ENCODE peak calls at places on chromosomes 12 and 14, in six cellular contexts. One of them, this sample, is unnamed.

GRCh38 chr14:92670967-92671366 is 77.5 kb downstream of the LGMN start:
- DNase-seq in thoracic aorta: no peak
- DNase-seq in transverse colon: no peak
- DNase-seq in sigmoid colon: no peak
- DNase-seq in cardiac fibroblast: peak
- DNase-seq in A673: no peak
- DNase-seq in this sample: no peak

GRCh38 chr12:46244273-46244672 is 24.6 kb downstream of the SLC38A1 start:
- DNase-seq in thoracic aorta: no peak
- DNase-seq in transverse colon: no peak
- DNase-seq in sigmoid colon: no peak
- DNase-seq in A673: no peak
- DNase-seq in cardiac fibroblast: no peak
- DNase-seq in this sample: no peak

GRCh38 chr14:100677925-100678765 is 48.5 kb upstream of the DLK1 start:
- DNase-seq in A673: peak
- DNase-seq in cardiac fibroblast: no peak
- DNase-seq in transverse colon: peak
- DNase-seq in sigmoid colon: peak
- DNase-seq in thoracic aorta: no peak
- DNase-seq in this sample: no peak

GRCh38 chr12:52415870-52416750 is 10.0 kb upstream of the KRT82 start:
- DNase-seq in sigmoid colon: peak
- DNase-seq in A673: peak
- DNase-seq in cardiac fibroblast: peak
- DNase-seq in transverse colon: peak
- DNase-seq in thoracic aorta: no peak
- DNase-seq in this sample: no peak

GRCh38 chr12:107651867-107652449 is 33.6 kb upstream of the PWP1 start:
- DNase-seq in transverse colon: no peak
- DNase-seq in sigmoid colon: no peak
- DNase-seq in A673: no peak
- DNase-seq in cardiac fibroblast: no peak
- DNase-seq in thoracic aorta: no peak
- DNase-seq in this sample: no peak

GRCh38 chr14:99891900-99892299 is 98.7 kb downstream of the EML1 start:
- DNase-seq in thoracic aorta: no peak
- DNase-seq in cardiac fibroblast: no peak
- DNase-seq in sigmoid colon: no peak
- DNase-seq in A673: no peak
- DNase-seq in transverse colon: no peak
- DNase-seq in this sample: no peak

GRCh38 chr12:8081228-8081920 is 700 bp upstream of the NECAP1 start:
- DNase-seq in cardiac fibroblast: no peak
- DNase-seq in A673: no peak
- DNase-seq in thoracic aorta: no peak
- DNase-seq in sigmoid colon: no peak
- DNase-seq in transverse colon: peak
- DNase-seq in this sample: no peak

GRCh38 chr12:113684053-113684907 is 212.6 kb upstream of the LHX5 start:
- DNase-seq in transverse colon: no peak
- DNase-seq in thoracic aorta: no peak
- DNase-seq in cardiac fibroblast: peak
- DNase-seq in A673: no peak
- DNase-seq in sigmoid colon: no peak
- DNase-seq in this sample: peak

GRCh38 chr12:42802688-42803279 is 213.2 kb upstream of the PRICKLE1 start:
- DNase-seq in sigmoid colon: no peak
- DNase-seq in thoracic aorta: no peak
- DNase-seq in A673: no peak
- DNase-seq in transverse colon: no peak
- DNase-seq in cardiac fibroblast: peak
- DNase-seq in this sample: no peak

GRCh38 chr12:16605666-16606116 is 271 bp downstream of the LMO3 start:
- DNase-seq in thoracic aorta: no peak
- DNase-seq in cardiac fibroblast: peak
- DNase-seq in transverse colon: no peak
- DNase-seq in sigmoid colon: peak
- DNase-seq in A673: peak
- DNase-seq in this sample: no peak

GRCh38 chr12:124379938-124380754 is 85.3 kb downstream of the RFLNA start:
- DNase-seq in cardiac fibroblast: peak
- DNase-seq in A673: no peak
- DNase-seq in sigmoid colon: peak
- DNase-seq in thoracic aorta: peak
- DNase-seq in transverse colon: peak
- DNase-seq in this sample: no peak

GRCh38 chr12:57012600-57013465 is 3.5 kb downstream of the TAC3 start:
- DNase-seq in sigmoid colon: peak
- DNase-seq in A673: no peak
- DNase-seq in transverse colon: no peak
- DNase-seq in cardiac fibroblast: no peak
- DNase-seq in thoracic aorta: no peak
- DNase-seq in this sample: no peak
- TF ChIP-seq CTCF in sigmoid colon: no peak
- TF ChIP-seq CTCF in A673: peak
- TF ChIP-seq CTCF in transverse colon: no peak
- TF ChIP-seq CTCF in cardiac fibroblast: no peak
- TF ChIP-seq CTCF in thoracic aorta: no peak
- TF ChIP-seq CTCF in this sample: no peak

GRCh38 chr14:102510616-102511520 is 1.3 kb upstream of the ANKRD9 start:
- DNase-seq in sigmoid colon: peak
- DNase-seq in thoracic aorta: no peak
- DNase-seq in cardiac fibroblast: no peak
- DNase-seq in A673: no peak
- DNase-seq in transverse colon: peak
- DNase-seq in this sample: peak

GRCh38 chr14:102511538-102511937 is 2.0 kb upstream of the ANKRD9 start:
- DNase-seq in transverse colon: peak
- DNase-seq in A673: no peak
- DNase-seq in cardiac fibroblast: no peak
- DNase-seq in sigmoid colon: no peak
- DNase-seq in thoracic aorta: no peak
- DNase-seq in this sample: no peak

GRCh38 chr14:102508774-102509743 is 517 bp downstream of the ANKRD9 start:
- DNase-seq in sigmoid colon: peak
- DNase-seq in transverse colon: peak
- DNase-seq in cardiac fibroblast: peak
- DNase-seq in A673: peak
- DNase-seq in thoracic aorta: no peak
- DNase-seq in this sample: no peak

GRCh38 chr14:102508410-102508773 is 1.2 kb downstream of the ANKRD9 start:
- DNase-seq in cardiac fibroblast: no peak
- DNase-seq in transverse colon: peak
- DNase-seq in thoracic aorta: no peak
- DNase-seq in sigmoid colon: no peak
- DNase-seq in A673: peak
- DNase-seq in this sample: no peak

DNA sequence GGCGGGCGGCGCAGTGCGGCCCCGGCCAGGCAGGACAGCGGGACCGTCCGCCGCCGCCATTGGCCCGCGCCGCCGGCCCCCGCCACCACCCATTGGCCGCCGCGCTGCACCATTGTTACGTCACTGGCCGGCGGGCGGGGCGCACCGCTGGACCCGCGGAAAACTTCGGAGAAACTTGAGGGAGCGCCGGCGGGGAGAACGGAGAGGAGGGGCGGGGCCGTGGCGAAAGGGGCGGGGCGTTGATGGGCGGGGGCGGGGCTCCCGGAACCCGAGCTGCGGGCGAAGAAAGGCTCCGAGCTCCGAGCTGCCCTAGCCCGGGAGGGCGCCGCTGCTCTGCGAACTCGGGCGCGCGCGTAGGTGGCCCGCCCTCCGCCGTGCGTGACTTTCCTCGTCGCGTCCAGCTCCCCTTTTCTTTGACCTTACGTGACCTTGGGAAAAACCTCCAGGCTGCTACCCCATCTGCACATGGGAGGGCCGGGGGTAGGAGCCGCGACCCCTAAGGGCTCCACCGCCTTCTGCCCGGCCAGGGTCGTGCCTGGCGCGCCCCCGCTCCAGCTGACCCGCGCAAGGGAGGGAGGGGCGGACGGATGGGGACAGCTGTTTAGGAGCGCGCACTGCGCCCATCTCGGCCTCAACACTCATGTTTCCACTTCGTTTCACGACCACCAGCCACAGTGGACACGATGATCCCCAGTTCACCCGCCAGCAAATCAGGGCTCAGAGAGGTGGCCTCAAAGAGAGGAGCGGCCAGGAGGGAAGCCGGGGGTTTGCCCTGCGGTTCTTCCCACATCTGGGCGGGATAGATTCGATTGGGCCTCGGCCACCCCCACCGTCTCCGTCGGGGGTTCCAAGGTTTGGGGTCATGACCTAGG is at the start of gene ANKRD9:
- DNase-seq in sigmoid colon: peak
- DNase-seq in cardiac fibroblast: peak
- DNase-seq in transverse colon: peak
- DNase-seq in thoracic aorta: peak
- DNase-seq in A673: peak
- DNase-seq in this sample: peak
- TF ChIP-seq CTCF in sigmoid colon: no peak
- TF ChIP-seq CTCF in cardiac fibroblast: no peak
- TF ChIP-seq CTCF in transverse colon: no peak
- TF ChIP-seq CTCF in thoracic aorta: no peak
- TF ChIP-seq CTCF in A673: no peak
- TF ChIP-seq CTCF in this sample: no peak

GRCh38 chr12:66120477-66120876 is 10.1 kb downstream of the LLPH start:
- DNase-seq in thoracic aorta: no peak
- DNase-seq in sigmoid colon: no peak
- DNase-seq in A673: peak
- DNase-seq in cardiac fibroblast: no peak
- DNase-seq in transverse colon: no peak
- DNase-seq in this sample: no peak
- TF ChIP-seq CTCF in thoracic aorta: no peak
- TF ChIP-seq CTCF in sigmoid colon: no peak
- TF ChIP-seq CTCF in A673: peak
- TF ChIP-seq CTCF in cardiac fibroblast: no peak
- TF ChIP-seq CTCF in transverse colon: no peak
- TF ChIP-seq CTCF in this sample: no peak

DNA sequence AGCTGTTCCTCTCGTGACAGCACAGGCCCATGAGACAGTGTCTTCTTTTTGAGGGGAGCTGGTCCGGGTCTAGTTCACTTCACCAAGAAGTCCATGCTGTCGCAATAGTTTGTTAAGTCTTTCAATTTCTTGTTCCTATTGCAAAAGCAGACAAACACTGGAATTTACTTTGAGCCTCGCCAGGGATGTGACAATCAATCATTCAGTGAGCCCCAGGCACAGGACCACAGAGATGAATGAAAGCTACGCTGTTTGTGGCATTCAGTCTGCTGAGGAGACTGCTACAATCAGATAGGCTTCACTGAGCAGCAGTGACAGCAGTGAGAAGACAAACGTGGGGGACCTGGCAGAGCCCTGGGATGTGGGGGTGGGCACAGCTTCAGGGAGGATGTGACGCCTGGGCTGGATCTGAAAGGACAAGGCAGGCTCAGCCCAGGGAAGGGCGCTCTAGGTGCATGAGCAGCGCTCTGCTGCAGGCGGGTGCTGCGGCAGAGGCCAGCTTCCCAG is 35.5 kb downstream of the TCTN1 start:
- DNase-seq in cardiac fibroblast: no peak
- DNase-seq in thoracic aorta: no peak
- DNase-seq in A673: no peak
- DNase-seq in transverse colon: no peak
- DNase-seq in sigmoid colon: no peak
- DNase-seq in this sample: no peak
- TF ChIP-seq CTCF in cardiac fibroblast: no peak
- TF ChIP-seq CTCF in thoracic aorta: no peak
- TF ChIP-seq CTCF in A673: no peak
- TF ChIP-seq CTCF in transverse colon: no peak
- TF ChIP-seq CTCF in sigmoid colon: no peak
- TF ChIP-seq CTCF in this sample: no peak

GRCh38 chr14:49139593-49139992 is 446.6 kb downstream of the RPS29 start:
- DNase-seq in transverse colon: no peak
- DNase-seq in thoracic aorta: no peak
- DNase-seq in cardiac fibroblast: no peak
- DNase-seq in A673: no peak
- DNase-seq in sigmoid colon: no peak
- DNase-seq in this sample: no peak

DNA sequence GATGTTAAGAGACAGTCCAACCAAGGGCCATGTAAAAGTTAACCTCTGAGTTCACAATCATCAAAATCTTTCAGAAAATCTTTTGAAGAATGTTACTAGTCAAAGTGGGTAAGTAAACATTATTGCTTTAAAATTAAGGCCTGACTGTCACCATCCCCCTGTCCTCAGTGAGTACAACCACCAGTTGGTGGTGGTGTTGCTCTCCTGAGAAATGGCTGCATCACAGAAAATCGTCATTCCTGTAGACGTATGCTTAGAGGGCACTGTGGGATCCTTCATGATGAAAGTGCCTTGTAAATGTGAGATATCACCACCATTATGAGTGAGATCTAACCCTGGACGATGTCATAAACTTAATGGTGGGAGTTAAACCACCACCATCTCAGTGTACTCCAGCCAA is 451.2 kb downstream of the RPS29 start:
- DNase-seq in transverse colon: no peak
- DNase-seq in A673: peak
- DNase-seq in sigmoid colon: no peak
- DNase-seq in cardiac fibroblast: no peak
- DNase-seq in thoracic aorta: no peak
- DNase-seq in this sample: no peak
- TF ChIP-seq CTCF in transverse colon: no peak
- TF ChIP-seq CTCF in A673: peak
- TF ChIP-seq CTCF in sigmoid colon: no peak
- TF ChIP-seq CTCF in cardiac fibroblast: no peak
- TF ChIP-seq CTCF in thoracic aorta: no peak
- TF ChIP-seq CTCF in this sample: no peak

GRCh38 chr14:64800000-64800399 is 79.7 kb downstream of the SPTB start:
- DNase-seq in transverse colon: peak
- DNase-seq in thoracic aorta: no peak
- DNase-seq in sigmoid colon: no peak
- DNase-seq in A673: peak
- DNase-seq in cardiac fibroblast: peak
- DNase-seq in this sample: no peak

GRCh38 chr14:64799555-64799954 is 80.2 kb downstream of the SPTB start:
- DNase-seq in A673: no peak
- DNase-seq in sigmoid colon: no peak
- DNase-seq in cardiac fibroblast: no peak
- DNase-seq in thoracic aorta: no peak
- DNase-seq in transverse colon: no peak
- DNase-seq in this sample: no peak

GRCh38 chr14:64801046-64801445 is 78.7 kb downstream of the SPTB start:
- DNase-seq in cardiac fibroblast: no peak
- DNase-seq in thoracic aorta: no peak
- DNase-seq in transverse colon: no peak
- DNase-seq in sigmoid colon: no peak
- DNase-seq in A673: no peak
- DNase-seq in this sample: no peak

GRCh38 chr14:64804754-64805260 is 74.9 kb downstream of the SPTB start:
- DNase-seq in cardiac fibroblast: no peak
- DNase-seq in transverse colon: no peak
- DNase-seq in A673: no peak
- DNase-seq in thoracic aorta: no peak
- DNase-seq in sigmoid colon: peak
- DNase-seq in this sample: no peak

DNA sequence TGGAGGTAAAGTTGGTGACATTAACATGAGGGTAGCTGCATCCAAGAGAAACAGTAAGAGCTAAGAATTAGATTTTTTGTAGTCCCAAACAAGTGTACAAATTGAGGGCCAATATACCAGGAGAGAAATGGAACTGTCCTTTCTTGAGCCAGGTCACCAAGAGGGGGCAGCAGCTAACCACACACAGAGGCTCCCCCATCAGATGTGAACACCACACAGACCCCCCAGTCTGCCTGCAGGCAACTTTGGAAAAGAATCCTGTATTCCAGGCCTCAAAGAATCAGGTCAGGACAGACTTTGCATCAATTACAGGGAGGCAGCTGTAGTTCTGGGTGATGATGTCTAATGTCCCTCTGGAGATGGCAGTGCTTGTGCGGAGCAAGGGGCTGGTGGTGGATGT is 77.9 kb downstream of the SPTB start:
- DNase-seq in A673: no peak
- DNase-seq in cardiac fibroblast: peak
- DNase-seq in transverse colon: no peak
- DNase-seq in sigmoid colon: no peak
- DNase-seq in thoracic aorta: no peak
- DNase-seq in this sample: peak
- TF ChIP-seq CTCF in A673: peak
- TF ChIP-seq CTCF in cardiac fibroblast: peak
- TF ChIP-seq CTCF in transverse colon: no peak
- TF ChIP-seq CTCF in sigmoid colon: no peak
- TF ChIP-seq CTCF in thoracic aorta: peak
- TF ChIP-seq CTCF in this sample: peak